ENCODE peak calls at places on chromosomes 3 and 15, in seven cellular contexts. One of them, this sample, is unnamed.

GRCh38 chr3:50592568-50592967 is 19.0 kb downstream of the CISH start:
- DNase-seq in A549: no peak
- DNase-seq in fibroblast of the aortic adventitia: no peak
- DNase-seq in T-helper 2 cell: no peak
- DNase-seq in T-cell: no peak
- DNase-seq in activated T-cell treated with anti-CD3 and anti-CD28 coated beads, Interleukin-2, amount 50 U/mL, for 1 hour: no peak
- DNase-seq in stimulated activated CD4-positive, alpha-beta T cell treated with anti-CD3 and anti-CD28 coated beads, TNF-alpha, amount 100 ng/mL, for 48 hours: no peak
- DNase-seq in this sample: no peak

GRCh38 chr15:68640791-68641331 is 62.1 kb downstream of the CORO2B start:
- DNase-seq in A549: no peak
- DNase-seq in T-cell: no peak
- DNase-seq in fibroblast of the aortic adventitia: peak
- DNase-seq in T-helper 2 cell: no peak
- DNase-seq in stimulated activated CD4-positive, alpha-beta T cell treated with anti-CD3 and anti-CD28 coated beads, TNF-alpha, amount 100 ng/mL, for 48 hours: no peak
- DNase-seq in activated T-cell treated with anti-CD3 and anti-CD28 coated beads, Interleukin-2, amount 50 U/mL, for 1 hour: no peak
- DNase-seq in this sample: no peak

GRCh38 chr3:30776186-30776815 is 118.2 kb downstream of the GADL1 start:
- DNase-seq in activated T-cell treated with anti-CD3 and anti-CD28 coated beads, Interleukin-2, amount 50 U/mL, for 1 hour: no peak
- DNase-seq in T-helper 2 cell: no peak
- DNase-seq in T-cell: no peak
- DNase-seq in stimulated activated CD4-positive, alpha-beta T cell treated with anti-CD3 and anti-CD28 coated beads, TNF-alpha, amount 100 ng/mL, for 48 hours: no peak
- DNase-seq in A549: no peak
- DNase-seq in fibroblast of the aortic adventitia: no peak
- DNase-seq in this sample: no peak

GRCh38 chr3:155495387-155495786 is 201.9 kb upstream of the STRIT1 start:
- DNase-seq in T-helper 2 cell: no peak
- DNase-seq in fibroblast of the aortic adventitia: peak
- DNase-seq in activated T-cell treated with anti-CD3 and anti-CD28 coated beads, Interleukin-2, amount 50 U/mL, for 1 hour: no peak
- DNase-seq in A549: no peak
- DNase-seq in stimulated activated CD4-positive, alpha-beta T cell treated with anti-CD3 and anti-CD28 coated beads, TNF-alpha, amount 100 ng/mL, for 48 hours: no peak
- DNase-seq in T-cell: no peak
- DNase-seq in this sample: no peak

GRCh38 chr15:63909819-63910437 is 76.2 kb upstream of the HERC1 start:
- DNase-seq in stimulated activated CD4-positive, alpha-beta T cell treated with anti-CD3 and anti-CD28 coated beads, TNF-alpha, amount 100 ng/mL, for 48 hours: no peak
- DNase-seq in fibroblast of the aortic adventitia: peak
- DNase-seq in A549: no peak
- DNase-seq in activated T-cell treated with anti-CD3 and anti-CD28 coated beads, Interleukin-2, amount 50 U/mL, for 1 hour: no peak
- DNase-seq in T-helper 2 cell: no peak
- DNase-seq in T-cell: no peak
- DNase-seq in this sample: no peak

GRCh38 chr15:52020253-52021085 is 1.4 kb downstream of the MAPK6 start:
- DNase-seq in T-cell: no peak
- DNase-seq in A549: no peak
- DNase-seq in fibroblast of the aortic adventitia: peak
- DNase-seq in activated T-cell treated with anti-CD3 and anti-CD28 coated beads, Interleukin-2, amount 50 U/mL, for 1 hour: no peak
- DNase-seq in stimulated activated CD4-positive, alpha-beta T cell treated with anti-CD3 and anti-CD28 coated beads, TNF-alpha, amount 100 ng/mL, for 48 hours: no peak
- DNase-seq in T-helper 2 cell: no peak
- DNase-seq in this sample: no peak

GRCh38 chr3:139310474-139310933 is 33.3 kb upstream of the MRPS22 start:
- DNase-seq in fibroblast of the aortic adventitia: peak
- DNase-seq in stimulated activated CD4-positive, alpha-beta T cell treated with anti-CD3 and anti-CD28 coated beads, TNF-alpha, amount 100 ng/mL, for 48 hours: no peak
- DNase-seq in activated T-cell treated with anti-CD3 and anti-CD28 coated beads, Interleukin-2, amount 50 U/mL, for 1 hour: no peak
- DNase-seq in A549: peak
- DNase-seq in T-helper 2 cell: no peak
- DNase-seq in T-cell: no peak
- DNase-seq in this sample: no peak

GRCh38 chr3:36792342-36792741 is 28.0 kb upstream of the DCLK3 start:
- DNase-seq in T-cell: no peak
- DNase-seq in activated T-cell treated with anti-CD3 and anti-CD28 coated beads, Interleukin-2, amount 50 U/mL, for 1 hour: no peak
- DNase-seq in fibroblast of the aortic adventitia: peak
- DNase-seq in stimulated activated CD4-positive, alpha-beta T cell treated with anti-CD3 and anti-CD28 coated beads, TNF-alpha, amount 100 ng/mL, for 48 hours: peak
- DNase-seq in A549: peak
- DNase-seq in T-helper 2 cell: no peak
- DNase-seq in this sample: no peak

GRCh38 chr15:29064731-29065130 is 179.0 kb downstream of the APBA2 start:
- DNase-seq in T-helper 2 cell: no peak
- DNase-seq in A549: no peak
- DNase-seq in T-cell: no peak
- DNase-seq in activated T-cell treated with anti-CD3 and anti-CD28 coated beads, Interleukin-2, amount 50 U/mL, for 1 hour: no peak
- DNase-seq in stimulated activated CD4-positive, alpha-beta T cell treated with anti-CD3 and anti-CD28 coated beads, TNF-alpha, amount 100 ng/mL, for 48 hours: no peak
- DNase-seq in fibroblast of the aortic adventitia: no peak
- DNase-seq in this sample: no peak

GRCh38 chr15:37100109-37100873 is at the start of gene MEIS2:
- DNase-seq in stimulated activated CD4-positive, alpha-beta T cell treated with anti-CD3 and anti-CD28 coated beads, TNF-alpha, amount 100 ng/mL, for 48 hours: no peak
- DNase-seq in T-helper 2 cell: no peak
- DNase-seq in T-cell: no peak
- DNase-seq in A549: peak
- DNase-seq in fibroblast of the aortic adventitia: peak
- DNase-seq in activated T-cell treated with anti-CD3 and anti-CD28 coated beads, Interleukin-2, amount 50 U/mL, for 1 hour: peak
- DNase-seq in this sample: no peak

GRCh38 chr3:9088431-9089353 is 125.4 kb upstream of the RAD18 start:
- DNase-seq in stimulated activated CD4-positive, alpha-beta T cell treated with anti-CD3 and anti-CD28 coated beads, TNF-alpha, amount 100 ng/mL, for 48 hours: no peak
- DNase-seq in fibroblast of the aortic adventitia: peak
- DNase-seq in T-helper 2 cell: no peak
- DNase-seq in A549: no peak
- DNase-seq in activated T-cell treated with anti-CD3 and anti-CD28 coated beads, Interleukin-2, amount 50 U/mL, for 1 hour: no peak
- DNase-seq in T-cell: no peak
- DNase-seq in this sample: no peak

GRCh38 chr3:147652682-147653081 is 243.5 kb downstream of the ZIC1 start:
- DNase-seq in T-helper 2 cell: no peak
- DNase-seq in activated T-cell treated with anti-CD3 and anti-CD28 coated beads, Interleukin-2, amount 50 U/mL, for 1 hour: no peak
- DNase-seq in A549: no peak
- DNase-seq in T-cell: no peak
- DNase-seq in fibroblast of the aortic adventitia: peak
- DNase-seq in stimulated activated CD4-positive, alpha-beta T cell treated with anti-CD3 and anti-CD28 coated beads, TNF-alpha, amount 100 ng/mL, for 48 hours: no peak
- DNase-seq in this sample: no peak

GRCh38 chr15:62067448-62068044 is 769 bp downstream of the C2CD4A start:
- DNase-seq in activated T-cell treated with anti-CD3 and anti-CD28 coated beads, Interleukin-2, amount 50 U/mL, for 1 hour: peak
- DNase-seq in T-cell: no peak
- DNase-seq in T-helper 2 cell: peak
- DNase-seq in stimulated activated CD4-positive, alpha-beta T cell treated with anti-CD3 and anti-CD28 coated beads, TNF-alpha, amount 100 ng/mL, for 48 hours: no peak
- DNase-seq in fibroblast of the aortic adventitia: no peak
- DNase-seq in A549: peak
- DNase-seq in this sample: no peak

GRCh38 chr15:32637704-32638103 is 3.8 kb upstream of the SCG5 start:
- DNase-seq in A549: no peak
- DNase-seq in T-helper 2 cell: no peak
- DNase-seq in fibroblast of the aortic adventitia: no peak
- DNase-seq in T-cell: no peak
- DNase-seq in stimulated activated CD4-positive, alpha-beta T cell treated with anti-CD3 and anti-CD28 coated beads, TNF-alpha, amount 100 ng/mL, for 48 hours: no peak
- DNase-seq in activated T-cell treated with anti-CD3 and anti-CD28 coated beads, Interleukin-2, amount 50 U/mL, for 1 hour: no peak
- DNase-seq in this sample: no peak

GRCh38 chr15:71215126-71215894 is 100.0 kb downstream of the THSD4 start:
- DNase-seq in stimulated activated CD4-positive, alpha-beta T cell treated with anti-CD3 and anti-CD28 coated beads, TNF-alpha, amount 100 ng/mL, for 48 hours: no peak
- DNase-seq in A549: no peak
- DNase-seq in T-cell: no peak
- DNase-seq in T-helper 2 cell: no peak
- DNase-seq in activated T-cell treated with anti-CD3 and anti-CD28 coated beads, Interleukin-2, amount 50 U/mL, for 1 hour: no peak
- DNase-seq in fibroblast of the aortic adventitia: no peak
- DNase-seq in this sample: no peak

GRCh38 chr3:171827836-171828458 is 15.2 kb upstream of the TMEM212 start:
- DNase-seq in fibroblast of the aortic adventitia: no peak
- DNase-seq in activated T-cell treated with anti-CD3 and anti-CD28 coated beads, Interleukin-2, amount 50 U/mL, for 1 hour: no peak
- DNase-seq in T-helper 2 cell: peak
- DNase-seq in stimulated activated CD4-positive, alpha-beta T cell treated with anti-CD3 and anti-CD28 coated beads, TNF-alpha, amount 100 ng/mL, for 48 hours: no peak
- DNase-seq in A549: no peak
- DNase-seq in T-cell: no peak
- DNase-seq in this sample: no peak

GRCh38 chr15:39247574-39247973 is 333.3 kb upstream of the THBS1 start:
- DNase-seq in T-helper 2 cell: no peak
- DNase-seq in A549: no peak
- DNase-seq in stimulated activated CD4-positive, alpha-beta T cell treated with anti-CD3 and anti-CD28 coated beads, TNF-alpha, amount 100 ng/mL, for 48 hours: no peak
- DNase-seq in activated T-cell treated with anti-CD3 and anti-CD28 coated beads, Interleukin-2, amount 50 U/mL, for 1 hour: no peak
- DNase-seq in fibroblast of the aortic adventitia: peak
- DNase-seq in T-cell: no peak
- DNase-seq in this sample: no peak